ENCODE peak calls at places on chromosomes 11 and 22, in four cellular contexts. J, E, A and Y are unnamed samples.

GRCh38 chr11:111155021-111155420 is 90.5 kb upstream of the POU2AF2 start:
- DNase-seq in J (no peak), E (no peak), A (no peak), Y (no peak)

GRCh38 chr22:17369553-17370035 is 334 bp downstream of the CECR2 start:
- DNase-seq in J (no peak), E (peak), A (no peak), Y (no peak)

GRCh38 chr22:17754233-17754925 is 19.9 kb downstream of the BID start:
- DNase-seq in J (no peak), E (no peak), A (no peak), Y (no peak)

GRCh38 chr11:67420147-67420645 is 4.7 kb downstream of the CARNS1 start:
- DNase-seq in J (no peak), E (no peak), A (no peak), Y (no peak)

GRCh38 chr11:110793556-110793955 is 81.3 kb upstream of the ARHGAP20 start:
- DNase-seq in J (no peak), E (no peak), A (no peak), Y (no peak)

GRCh38 chr11:124987096-124987495 is 33.1 kb downstream of the CCDC15 start:
- DNase-seq in J (no peak), E (no peak), A (no peak), Y (no peak)

GRCh38 chr11:16293204-16293681 is 63.1 kb downstream of the SOX6 start:
- DNase-seq in J (no peak), E (no peak), A (no peak), Y (no peak)

GRCh38 chr22:45397806-45398205 is 15.6 kb downstream of the SMC1B start:
- DNase-seq in J (no peak), E (no peak), A (peak), Y (no peak)

GRCh38 chr11:3962406-3962840 is 107.0 kb downstream of the STIM1 start:
- DNase-seq in J (no peak), E (no peak), A (no peak), Y (no peak)

GRCh38 chr11:10856689-10857603 is 907 bp downstream of the ZBED5 start:
- DNase-seq in J (no peak), E (peak), A (peak), Y (no peak)

GRCh38 chr11:45794169-45794568 is 10.8 kb upstream of the SLC35C1 start:
- DNase-seq in J (no peak), E (no peak), A (no peak), Y (no peak)

GRCh38 chr11:130448416-130449068 is at the start of gene ADAMTS15:
- DNase-seq in J (peak), E (no peak), A (peak), Y (no peak)

GRCh38 chr11:94315664-94316063 is 11.3 kb downstream of the IZUMO1R start:
- DNase-seq in J (no peak), E (no peak), A (no peak), Y (no peak)

GRCh38 chr11:69335010-69335409 is 41.1 kb downstream of the MYEOV start:
- DNase-seq in J (no peak), E (no peak), A (no peak), Y (no peak)
- TF ChIP-seq SIN3A in J (no peak), E (no peak), A (no peak), Y (no peak)

DNA sequence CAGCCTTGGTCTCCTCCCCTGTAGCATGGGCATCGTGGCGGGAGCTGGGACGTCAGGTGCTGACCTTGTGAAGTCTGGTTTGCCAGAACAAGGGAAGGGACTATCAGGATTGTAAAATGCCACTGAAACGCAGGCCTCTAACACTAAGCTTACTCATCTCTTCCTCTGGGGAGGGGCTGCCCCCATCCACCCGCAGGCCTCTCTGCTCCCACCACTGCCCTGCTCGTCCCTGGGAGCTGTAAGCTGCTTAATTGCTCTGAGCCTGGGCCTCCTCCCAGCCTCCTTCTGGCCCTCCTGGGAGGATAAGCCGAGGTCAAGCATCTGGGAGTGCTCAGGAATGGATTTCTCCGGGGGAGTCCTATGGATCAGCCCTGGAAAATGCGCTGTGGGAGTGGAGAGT is 8.4 kb downstream of the SHISAL1 start:
- DNase-seq in J (no peak), E (no peak), A (no peak), Y (no peak)
- TF ChIP-seq TCF7L2 in J (no peak), E (no peak), A (no peak), Y (no peak)

DNA sequence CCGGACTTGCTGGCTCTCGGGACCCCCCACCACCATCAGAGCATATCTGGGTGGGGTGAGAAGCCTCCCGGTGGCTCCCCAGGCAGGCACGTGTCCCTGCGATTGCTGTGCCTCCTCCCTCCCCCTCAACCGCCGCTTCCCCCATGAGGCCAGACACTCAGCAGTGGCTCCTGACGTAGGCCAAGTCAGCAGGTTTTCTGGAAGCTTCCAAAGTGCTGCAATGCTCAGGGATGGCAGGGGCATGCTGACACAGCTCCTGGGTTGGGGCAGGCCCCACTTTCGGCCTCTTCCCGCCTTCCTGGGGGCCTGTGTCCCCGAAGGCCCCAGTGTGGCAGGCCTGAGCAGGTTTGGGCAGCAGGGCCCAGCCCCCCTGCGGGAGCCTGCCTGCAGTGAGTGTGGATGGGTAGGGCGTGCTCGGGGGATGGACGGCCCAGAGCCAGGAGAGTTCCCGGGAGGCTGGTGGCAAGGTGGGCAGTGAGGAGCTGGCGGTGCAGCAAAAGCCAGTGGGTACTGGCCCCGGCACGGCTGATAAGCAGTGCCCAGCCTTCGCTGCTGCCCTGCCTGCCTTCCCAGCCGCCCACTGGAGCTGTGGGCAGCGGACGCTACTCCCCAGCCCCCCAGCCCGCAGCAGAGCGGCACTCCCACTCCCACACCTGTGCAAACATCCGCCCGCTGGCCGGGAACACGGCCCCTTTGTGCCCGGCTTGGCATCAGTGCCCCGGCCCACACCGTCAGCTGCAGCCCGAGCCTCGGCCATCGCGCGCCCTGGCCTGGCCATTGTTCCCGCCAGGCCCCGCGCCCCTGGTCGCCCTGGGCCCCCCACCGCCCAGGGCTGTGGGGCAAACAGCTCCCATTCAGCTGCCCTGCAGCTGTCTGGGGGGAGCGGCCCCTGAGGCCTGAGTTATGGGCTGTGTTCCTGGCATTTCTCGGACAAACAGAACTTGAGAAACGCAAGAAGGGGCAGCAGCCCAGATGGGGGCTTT is 125.0 kb downstream of the KCNQ1OT1 start:
- DNase-seq in J (no peak), E (no peak), A (no peak), Y (no peak)
- TF ChIP-seq SIN3A in J (no peak), E (no peak), A (no peak), Y (no peak)

GRCh38 chr22:41992496-41992895 is 6.1 kb upstream of the WBP2NL start:
- DNase-seq in J (no peak), E (no peak), A (no peak), Y (no peak)
- TF ChIP-seq TCF7L2 in J (no peak), E (no peak), A (no peak), Y (no peak)